ENCODE peak calls at places on chromosomes 13 and 19, in five cellular contexts. One of them, this sample, is unnamed.

GRCh38 chr13:110853235-110853721 is 61.6 kb downstream of the ANKRD10 start:
- DNase-seq in thyroid gland: no peak
- DNase-seq in choroid plexus epithelial cell: peak; percentile 76
- DNase-seq in BE2C: no peak
- DNase-seq in fibroblast of pulmonary artery: no peak
- DNase-seq in this sample: no peak

GRCh38 chr13:27339299-27339698 is 68.7 kb downstream of the RASL11A start:
- DNase-seq in thyroid gland: no peak
- DNase-seq in choroid plexus epithelial cell: peak; percentile 73
- DNase-seq in BE2C: peak; percentile 60
- DNase-seq in fibroblast of pulmonary artery: peak; percentile 58
- DNase-seq in this sample: peak; percentile 64

GRCh38 chr13:44797685-44798084 is 191.6 kb downstream of the NUFIP1 start:
- DNase-seq in thyroid gland: no peak
- DNase-seq in choroid plexus epithelial cell: no peak
- DNase-seq in BE2C: no peak
- DNase-seq in fibroblast of pulmonary artery: no peak
- DNase-seq in this sample: no peak

GRCh38 chr13:84940167-84940566 is 859.1 kb downstream of the SLITRK6 start:
- DNase-seq in thyroid gland: no peak
- DNase-seq in choroid plexus epithelial cell: no peak
- DNase-seq in BE2C: no peak
- DNase-seq in fibroblast of pulmonary artery: no peak
- DNase-seq in this sample: no peak

GRCh38 chr19:44988896-44989563 is 12.2 kb upstream of the RELB start:
- DNase-seq in thyroid gland: peak; percentile 45
- DNase-seq in choroid plexus epithelial cell: peak; percentile 78
- DNase-seq in BE2C: peak; percentile 86
- DNase-seq in fibroblast of pulmonary artery: peak; percentile 75
- DNase-seq in this sample: peak; percentile 69

GRCh38 chr13:98022210-98022609 is 68.7 kb downstream of the IPO5 start:
- DNase-seq in thyroid gland: peak; percentile 79
- DNase-seq in choroid plexus epithelial cell: peak; percentile 62
- DNase-seq in BE2C: no peak
- DNase-seq in fibroblast of pulmonary artery: peak; percentile 69
- DNase-seq in this sample: peak; percentile 55

GRCh38 chr19:13526552-13526951 is 20.3 kb upstream of the CACNA1A start:
- DNase-seq in thyroid gland: no peak
- DNase-seq in choroid plexus epithelial cell: no peak
- DNase-seq in BE2C: peak; percentile 28
- DNase-seq in fibroblast of pulmonary artery: peak; percentile 10
- DNase-seq in this sample: no peak

GRCh38 chr19:21698215-21698614 is 69.2 kb downstream of the ZNF100 start:
- DNase-seq in thyroid gland: no peak
- DNase-seq in choroid plexus epithelial cell: peak; percentile 26
- DNase-seq in BE2C: no peak
- DNase-seq in fibroblast of pulmonary artery: peak; percentile 29
- DNase-seq in this sample: peak; percentile 23

GRCh38 chr13:47334173-47334572 is 437.3 kb upstream of the HTR2A start:
- DNase-seq in thyroid gland: no peak
- DNase-seq in choroid plexus epithelial cell: peak; percentile 90
- DNase-seq in BE2C: peak; percentile 6
- DNase-seq in fibroblast of pulmonary artery: peak; percentile 59
- DNase-seq in this sample: no peak

GRCh38 chr13:41916173-41916954 is 44.5 kb downstream of the VWA8 start:
- DNase-seq in thyroid gland: no peak
- DNase-seq in choroid plexus epithelial cell: peak; percentile 93
- DNase-seq in BE2C: no peak
- DNase-seq in fibroblast of pulmonary artery: peak; percentile 79
- DNase-seq in this sample: peak; percentile 66

GRCh38 chr13:30382836-30383525 is 39.3 kb upstream of the UBE2L5 start:
- DNase-seq in thyroid gland: no peak
- DNase-seq in choroid plexus epithelial cell: no peak
- DNase-seq in BE2C: no peak
- DNase-seq in fibroblast of pulmonary artery: no peak
- DNase-seq in this sample: no peak

GRCh38 chr19:54448037-54448773 is 794 bp upstream of the LENG8 start:
- DNase-seq in thyroid gland: peak; percentile 64
- DNase-seq in choroid plexus epithelial cell: peak; percentile 56
- DNase-seq in BE2C: peak; percentile 61
- DNase-seq in fibroblast of pulmonary artery: peak; percentile 60
- DNase-seq in this sample: peak; percentile 72

GRCh38 chr13:42538996-42539395 is 35.0 kb upstream of the TNFSF11 start:
- DNase-seq in thyroid gland: no peak
- DNase-seq in choroid plexus epithelial cell: no peak
- DNase-seq in BE2C: no peak
- DNase-seq in fibroblast of pulmonary artery: no peak
- DNase-seq in this sample: no peak

GRCh38 chr13:80199585-80200292 is 141.2 kb downstream of the SPRY2 start:
- DNase-seq in thyroid gland: no peak
- DNase-seq in choroid plexus epithelial cell: no peak
- DNase-seq in BE2C: no peak
- DNase-seq in fibroblast of pulmonary artery: no peak
- DNase-seq in this sample: no peak

GRCh38 chr19:1851581-1852293 is 3.5 kb upstream of the REXO1 start:
- DNase-seq in thyroid gland: no peak
- DNase-seq in choroid plexus epithelial cell: no peak
- DNase-seq in BE2C: peak; percentile 75
- DNase-seq in fibroblast of pulmonary artery: no peak
- DNase-seq in this sample: no peak

GRCh38 chr13:86976521-86977324 is 694.4 kb upstream of the SLITRK5 start:
- DNase-seq in thyroid gland: no peak
- DNase-seq in choroid plexus epithelial cell: peak; percentile 26
- DNase-seq in BE2C: no peak
- DNase-seq in fibroblast of pulmonary artery: no peak
- DNase-seq in this sample: peak; percentile 39

GRCh38 chr19:12224676-12225075 is 61.8 kb downstream of the ZNF136 start:
- DNase-seq in thyroid gland: no peak
- DNase-seq in choroid plexus epithelial cell: no peak
- DNase-seq in BE2C: no peak
- DNase-seq in fibroblast of pulmonary artery: no peak
- DNase-seq in this sample: no peak

GRCh38 chr19:22919946-22920345 is 83.0 kb downstream of the ZNF728 start:
- DNase-seq in thyroid gland: no peak
- DNase-seq in choroid plexus epithelial cell: no peak
- DNase-seq in BE2C: no peak
- DNase-seq in fibroblast of pulmonary artery: no peak
- DNase-seq in this sample: no peak

GRCh38 chr13:35785563-35786327 is 309.3 kb upstream of the MAB21L1 start:
- DNase-seq in thyroid gland: no peak
- DNase-seq in choroid plexus epithelial cell: no peak
- DNase-seq in BE2C: peak; percentile 34
- DNase-seq in fibroblast of pulmonary artery: no peak
- DNase-seq in this sample: no peak

GRCh38 chr13:110455941-110456340 is 105.6 kb downstream of the RAB20 start:
- DNase-seq in thyroid gland: peak; percentile 83
- DNase-seq in choroid plexus epithelial cell: peak; percentile 86
- DNase-seq in BE2C: peak; percentile 85
- DNase-seq in fibroblast of pulmonary artery: peak; percentile 76
- DNase-seq in this sample: peak; percentile 81

DNA sequence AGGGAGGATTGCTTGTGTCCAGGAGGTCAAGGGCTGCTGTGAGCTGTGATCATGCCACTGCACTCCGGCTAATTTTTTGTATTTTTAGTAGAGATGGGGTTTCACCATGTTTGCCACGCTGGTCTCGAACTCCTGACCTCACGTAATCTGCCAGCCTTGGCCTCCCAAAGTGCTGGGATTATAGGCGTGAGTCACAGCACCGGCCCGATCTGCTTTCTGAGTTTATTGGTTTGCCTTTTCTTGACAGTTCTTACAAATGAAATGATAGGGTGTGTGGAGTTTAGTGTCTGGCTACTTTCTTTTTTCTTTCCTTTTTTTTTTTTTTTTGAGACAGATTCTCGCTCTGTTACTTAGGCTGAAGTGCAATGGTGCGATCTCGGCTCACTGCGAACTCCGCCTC is 848 bp downstream of the C19orf44 start:
- DNase-seq in thyroid gland: no peak
- DNase-seq in choroid plexus epithelial cell: no peak
- DNase-seq in BE2C: no peak
- DNase-seq in fibroblast of pulmonary artery: no peak
- DNase-seq in this sample: no peak
- H3K4me3 ChIP-seq in thyroid gland: no peak overlapping the region
- H3K4me3 ChIP-seq in choroid plexus epithelial cell: peak overlapping the region; percentile 90
- H3K4me3 ChIP-seq in BE2C: peak overlapping the region; percentile 78
- H3K4me3 ChIP-seq in fibroblast of pulmonary artery: peak overlapping the region; percentile 90
- H3K4me3 ChIP-seq in this sample: peak overlapping the region; percentile 92

DNA sequence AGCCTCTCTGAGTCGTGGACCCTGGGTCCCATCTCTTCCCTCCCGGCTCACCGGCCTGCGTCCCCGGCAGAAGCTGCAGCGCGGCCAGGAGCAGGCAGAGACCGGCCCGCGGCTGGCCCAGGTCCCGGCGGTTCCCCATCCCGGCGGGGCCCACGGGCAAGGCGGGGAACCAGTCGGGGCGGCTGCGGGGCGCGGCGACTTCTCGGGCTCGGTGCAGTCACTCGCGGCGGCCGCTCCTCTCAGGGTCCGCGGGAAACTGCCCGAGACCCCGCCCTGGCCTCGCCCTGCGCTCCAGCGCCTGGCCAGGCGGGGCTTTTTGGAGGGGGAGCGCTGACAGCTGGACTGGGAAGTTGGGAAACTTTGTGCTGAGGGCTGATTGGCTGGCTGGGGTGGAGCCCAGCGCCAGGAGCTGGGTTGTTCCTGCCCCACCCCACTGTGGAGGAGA is at the start of gene COL5A3:
- DNase-seq in thyroid gland: no peak
- DNase-seq in choroid plexus epithelial cell: peak; percentile 18
- DNase-seq in BE2C: no peak
- DNase-seq in fibroblast of pulmonary artery: peak; percentile 60
- DNase-seq in this sample: peak; percentile 50
- H3K4me3 ChIP-seq in thyroid gland: no peak within 1 kb of the TSS
- H3K4me3 ChIP-seq in choroid plexus epithelial cell: peak within 1 kb of the TSS; percentile 22
- H3K4me3 ChIP-seq in BE2C: no peak within 1 kb of the TSS
- H3K4me3 ChIP-seq in fibroblast of pulmonary artery: peak within 1 kb of the TSS; percentile 43
- H3K4me3 ChIP-seq in this sample: peak within 1 kb of the TSS; percentile 24

GRCh38 chr13:78193853-78194252 is 275.2 kb upstream of the EDNRB start:
- DNase-seq in thyroid gland: no peak
- DNase-seq in choroid plexus epithelial cell: no peak
- DNase-seq in BE2C: no peak
- DNase-seq in fibroblast of pulmonary artery: no peak
- DNase-seq in this sample: peak; percentile 59
- H3K4me3 ChIP-seq in thyroid gland: no peak overlapping the region
- H3K4me3 ChIP-seq in choroid plexus epithelial cell: no peak overlapping the region
- H3K4me3 ChIP-seq in BE2C: no peak overlapping the region
- H3K4me3 ChIP-seq in fibroblast of pulmonary artery: no peak overlapping the region
- H3K4me3 ChIP-seq in this sample: no peak overlapping the region

GRCh38 chr13:112969692-112970338 is 801 bp downstream of the MCF2L start:
- DNase-seq in thyroid gland: no peak
- DNase-seq in choroid plexus epithelial cell: no peak
- DNase-seq in BE2C: no peak
- DNase-seq in fibroblast of pulmonary artery: no peak
- DNase-seq in this sample: no peak

GRCh38 chr13:112968910-112969691 is at the start of gene MCF2L:
- DNase-seq in thyroid gland: peak; percentile 68
- DNase-seq in choroid plexus epithelial cell: peak; percentile 60
- DNase-seq in BE2C: no peak
- DNase-seq in fibroblast of pulmonary artery: peak; percentile 54
- DNase-seq in this sample: peak; percentile 19

GRCh38 chr13:112968380-112968909 is 569 bp upstream of the MCF2L start:
- DNase-seq in thyroid gland: peak; percentile 79
- DNase-seq in choroid plexus epithelial cell: no peak
- DNase-seq in BE2C: no peak
- DNase-seq in fibroblast of pulmonary artery: no peak
- DNase-seq in this sample: no peak

GRCh38 chr13:112966776-112967175 is 2.2 kb upstream of the MCF2L start:
- DNase-seq in thyroid gland: no peak
- DNase-seq in choroid plexus epithelial cell: no peak
- DNase-seq in BE2C: no peak
- DNase-seq in fibroblast of pulmonary artery: no peak
- DNase-seq in this sample: no peak

DNA sequence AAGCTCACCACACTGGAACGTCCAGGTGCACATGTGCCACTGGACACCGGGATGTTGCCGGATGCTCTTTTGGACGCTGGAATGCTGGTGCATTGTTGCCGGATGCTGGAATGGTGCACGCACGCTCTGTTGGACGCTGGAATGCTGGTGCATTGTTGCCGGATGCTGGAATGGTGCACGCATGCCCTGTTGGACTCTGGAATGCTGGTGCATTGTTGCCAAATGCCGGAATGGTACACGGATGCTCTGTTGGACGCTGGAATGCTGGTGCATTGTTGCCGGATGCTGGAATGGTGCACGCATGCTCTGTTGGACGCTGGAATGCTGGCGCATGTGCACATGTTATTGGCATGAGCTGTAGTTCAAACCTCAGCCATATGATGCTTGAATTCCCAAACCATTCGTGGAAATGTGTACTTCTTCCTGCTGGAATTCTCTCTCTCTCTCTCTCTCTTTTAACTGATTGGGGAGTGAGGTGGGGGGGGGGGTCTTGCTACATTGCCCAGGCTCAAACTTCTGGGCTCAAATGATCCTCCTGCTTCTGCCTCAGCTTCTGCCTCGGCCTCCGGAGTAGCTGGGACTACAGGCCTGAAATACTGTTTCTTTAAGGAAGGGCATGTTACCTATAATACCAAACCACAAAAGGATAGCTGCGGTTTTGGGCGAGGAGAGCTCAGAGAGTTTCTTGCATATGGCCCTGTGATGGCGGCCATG is 1.2 kb upstream of the MCF2L start:
- DNase-seq in thyroid gland: no peak
- DNase-seq in choroid plexus epithelial cell: no peak
- DNase-seq in BE2C: no peak
- DNase-seq in fibroblast of pulmonary artery: no peak
- DNase-seq in this sample: no peak
- H3K4me3 ChIP-seq in thyroid gland: peak overlapping the region; percentile 22
- H3K4me3 ChIP-seq in choroid plexus epithelial cell: no peak overlapping the region
- H3K4me3 ChIP-seq in BE2C: no peak overlapping the region
- H3K4me3 ChIP-seq in fibroblast of pulmonary artery: no peak overlapping the region
- H3K4me3 ChIP-seq in this sample: no peak overlapping the region

DNA sequence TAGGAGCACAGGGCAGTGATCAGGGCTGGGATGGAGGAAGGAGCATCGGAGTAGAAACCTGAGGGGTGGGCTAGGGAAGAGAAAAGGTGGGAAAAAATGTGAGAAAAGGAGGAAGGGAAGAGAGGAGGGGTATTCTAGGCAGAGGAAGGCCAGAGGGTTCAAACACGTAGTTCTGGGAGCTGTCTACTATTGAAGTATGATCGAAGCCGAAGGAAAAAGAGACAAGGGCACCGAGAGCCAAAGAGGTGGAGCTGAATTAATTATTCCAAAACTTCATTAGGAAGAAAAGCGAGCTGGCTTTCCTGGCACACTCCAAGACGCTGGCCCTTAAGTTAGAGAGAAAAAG is 7.8 kb downstream of the DLL3 start:
- DNase-seq in thyroid gland: no peak
- DNase-seq in choroid plexus epithelial cell: no peak
- DNase-seq in BE2C: no peak
- DNase-seq in fibroblast of pulmonary artery: no peak
- DNase-seq in this sample: no peak
- H3K4me3 ChIP-seq in thyroid gland: no peak overlapping the region
- H3K4me3 ChIP-seq in choroid plexus epithelial cell: peak overlapping the region; percentile 38
- H3K4me3 ChIP-seq in BE2C: no peak overlapping the region
- H3K4me3 ChIP-seq in fibroblast of pulmonary artery: no peak overlapping the region
- H3K4me3 ChIP-seq in this sample: peak overlapping the region; percentile 16

This sample was measured in epithelial cell of esophagus.